ENCODE peak calls at places on chromosomes 5 and 9, in four cellular contexts. L, F, S and T are unnamed samples.
A peak's percentile ranks its signal among the peaks of the same experiment; 100 is the strongest.

GRCh38 chr5:88979244-88979643 is 96.3 kb upstream of the MEF2C start:
- DNase-seq in L (no peak), F (no peak), S (no peak), T (no peak)

GRCh38 chr9:126419475-126419874 is 92.8 kb downstream of the MVB12B start:
- DNase-seq in F (no peak), S (no peak), L (no peak), T (no peak)

GRCh38 chr5:56692359-56693219 is 122.8 kb upstream of the MAP3K1 start:
- DNase-seq in L (no peak), F (no peak), S (no peak), T (no peak)

GRCh38 chr9:86807577-86807976 is 139.7 kb downstream of the GAS1 start:
- DNase-seq in S (no peak), L (no peak), F (no peak), T (no peak)

GRCh38 chr5:54207566-54207965 is 102.8 kb downstream of the ARL15 start:
- DNase-seq in S (no peak), L (no peak), F (no peak), T (no peak)

GRCh38 chr9:104927912-104928740 is at the start of gene ABCA1:
- DNase-seq in F (no peak), S (peak; percentile 36), L (peak; percentile 92), T (peak; percentile 83)

GRCh38 chr9:84229186-84229585 is 111.4 kb downstream of the SLC28A3 start:
- DNase-seq in F (no peak), S (no peak), L (no peak), T (no peak)

GRCh38 chr9:84736076-84736475 is 66.5 kb downstream of the NTRK2 start:
- DNase-seq in L (no peak), F (no peak), S (no peak), T (no peak)

GRCh38 chr9:134526798-134527492 is 114.7 kb upstream of the COL5A1 start:
- DNase-seq in S (no peak), L (peak; percentile 42), F (no peak), T (no peak)

GRCh38 chr9:92887880-92888338 is 10.1 kb upstream of the ZNF484 start:
- DNase-seq in S (no peak), L (no peak), F (no peak), T (no peak)

GRCh38 chr5:431711-432050 is 11.3 kb upstream of the EXOC3 start:
- DNase-seq in F (no peak), L (no peak), S (no peak), T (no peak)

GRCh38 chr9:91428431-91428830 is 4.8 kb upstream of the NFIL3 start:
- DNase-seq in S (no peak), F (no peak), L (no peak), T (no peak)

GRCh38 chr5:24788829-24789509 is 144.2 kb upstream of the CDH10 start:
- DNase-seq in F (no peak), S (no peak), L (no peak), T (no peak)

GRCh38 chr9:27572918-27573698 is at the start of gene C9orf72:
- DNase-seq in F (no peak), L (peak; percentile 87), S (peak; percentile 71), T (peak; percentile 91)

GRCh38 chr9:96209407-96210031 is 92.5 kb downstream of the HSD17B3 start:
- DNase-seq in L (no peak), F (no peak), S (no peak), T (no peak)

GRCh38 chr9:137297966-137298365 is 4.1 kb downstream of the NRARP start:
- DNase-seq in L (no peak), F (no peak), S (no peak), T (no peak)

GRCh38 chr9:122325124-122325523 is 45.7 kb upstream of the PTGS1 start:
- DNase-seq in L (no peak), F (no peak), S (no peak), T (no peak)

GRCh38 chr5:36436306-36436705 is 134.6 kb upstream of the RANBP3L start:
- DNase-seq in L (no peak), S (no peak), F (no peak), T (no peak)

GRCh38 chr5:53392073-53392472 is 88.4 kb upstream of the FST start:
- DNase-seq in L (no peak), S (no peak), F (no peak), T (no peak)

GRCh38 chr9:34701023-34701768 is 8.7 kb downstream of the CCL21 start:
- DNase-seq in S (peak; percentile 47), F (peak; percentile 13), L (peak; percentile 76), T (peak; percentile 44)

GRCh38 chr9:77864096-77864889 is 167.3 kb downstream of the GNAQ start:
- DNase-seq in L (no peak), F (no peak), S (no peak), T (no peak)

GRCh38 chr5:102668220-102668930 is 86.7 kb upstream of the PAM start:
- DNase-seq in F (no peak), L (no peak), S (no peak), T (no peak)

GRCh38 chr5:171369898-171370297 is 17.8 kb upstream of the NPM1 start:
- DNase-seq in S (no peak), F (no peak), L (no peak), T (no peak)

GRCh38 chr5:5404376-5404775 is 18.1 kb upstream of the ICE1 start:
- DNase-seq in L (no peak), F (no peak), S (no peak), T (no peak)

GRCh38 chr9:74803366-74804017 is 84.2 kb downstream of the TRPM6 start:
- DNase-seq in F (no peak), S (no peak), L (no peak), T (no peak)

GRCh38 chr5:1443145-1443543 is 2.1 kb downstream of the SLC6A3 start:
- DNase-seq in L (no peak), S (no peak), F (no peak), T (no peak)

GRCh38 chr5:79182141-79182540 is 53.8 kb upstream of the JMY start:
- DNase-seq in S (no peak), F (no peak), L (no peak), T (no peak)

GRCh38 chr9:129058965-129059795 is 21.7 kb upstream of the DOLPP1 start:
- DNase-seq in L (no peak), S (no peak), F (no peak), T (no peak)

GRCh38 chr5:124365491-124365890 is 380.9 kb downstream of the ZNF608 start:
- DNase-seq in S (no peak), F (no peak), L (no peak), T (no peak)

GRCh38 chr5:164370841-164371240 is 865.4 kb downstream of the MAT2B start:
- DNase-seq in F (no peak), S (no peak), L (no peak), T (no peak)

GRCh38 chr5:166285385-166285784 is 2006.1 kb upstream of the WWC1 start:
- DNase-seq in L (no peak), S (no peak), F (no peak), T (no peak)

GRCh38 chr5:14672508-14673394 is 8.2 kb downstream of the OTULIN start:
- DNase-seq in L (no peak), F (no peak), S (no peak), T (no peak)

GRCh38 chr9:35603506-35603985 is 1.5 kb upstream of the TESK1 start:
- DNase-seq in F (no peak), L (peak; percentile 77), S (no peak), T (no peak)

GRCh38 chr9:127283917-127284316 is 19.3 kb downstream of the GARNL3 start:
- DNase-seq in S (no peak), L (no peak), F (no peak), T (no peak)